ENCODE peak calls at places on chromosome 21, in five cellular contexts. G is AG04450, W is psoas muscle, E is stomach, P is GM23248. Q is an unnamed sample.

GRCh38 chr21:46122758-46123683 is 25.1 kb downstream of the COL6A2 start:
- DNase-seq in G (no peak), W (no peak), E (no peak), P (no peak), Q (no peak)

GRCh38 chr21:44279621-44280260 is 5.9 kb upstream of the AIRE start:
- DNase-seq in G (no peak), W (no peak), E (no peak), P (no peak), Q (no peak)

GRCh38 chr21:44767834-44768831 is 33.5 kb downstream of the UBE2G2 start:
- DNase-seq in G (no peak), W (no peak), E (no peak), P (no peak), Q (no peak)

GRCh38 chr21:45410865-45411809 is 6.2 kb downstream of the COL18A1 start:
- DNase-seq in G (no peak), W (peak; percentile 15), E (no peak), P (no peak), Q (no peak)

GRCh38 chr21:25733859-25734653 is 648 bp downstream of the ATP5PF start:
- DNase-seq in G (peak; percentile 1), W (no peak), E (no peak), P (peak; percentile 75), Q (peak; percentile 32)

GRCh38 chr21:45637883-45638282 is 5.6 kb upstream of the PCBP3 start:
- DNase-seq in G (no peak), W (no peak), E (no peak), P (no peak), Q (no peak)

GRCh38 chr21:45529785-45530422 is 12.3 kb downstream of the SLC19A1 start:
- DNase-seq in G (no peak), W (no peak), E (no peak), P (no peak), Q (no peak)

GRCh38 chr21:23686737-23687136 is 1920.5 kb downstream of the MRPL39 start:
- DNase-seq in G (no peak), W (no peak), E (no peak), P (no peak), Q (no peak)

GRCh38 chr21:46667735-46668380 is 32.4 kb downstream of the PRMT2 start:
- DNase-seq in G (no peak), W (no peak), E (no peak), P (peak; percentile 57), Q (no peak)

GRCh38 chr21:45525910-45526306 is 16.3 kb downstream of the SLC19A1 start:
- DNase-seq in G (no peak), W (peak; percentile 7), E (peak; percentile 14), P (no peak), Q (no peak)

GRCh38 chr21:26127918-26128317 is 42.7 kb downstream of the APP start:
- DNase-seq in G (no peak), W (no peak), E (no peak), P (peak; percentile 81), Q (no peak)

GRCh38 chr21:24428539-24429186 is 1178.6 kb downstream of the MRPL39 start:
- DNase-seq in G (no peak), W (no peak), E (no peak), P (no peak), Q (no peak)

GRCh38 chr21:36164427-36164784 is 7.8 kb downstream of the DOP1B start:
- DNase-seq in G (no peak), W (no peak), E (peak; percentile 67), P (no peak), Q (no peak)

GRCh38 chr21:24272527-24272938 is 1334.7 kb downstream of the MRPL39 start:
- DNase-seq in G (no peak), W (no peak), E (no peak), P (no peak), Q (no peak)

GRCh38 chr21:44709426-44710293 is 1.7 kb downstream of the TSPEAR start:
- DNase-seq in G (no peak), W (no peak), E (no peak), P (peak; percentile 22), Q (no peak)

GRCh38 chr21:9837946-9838801 is 683.2 kb upstream of the TPTE start:
- DNase-seq in G (no peak), W (peak; percentile 21), E (no peak), P (no peak), Q (no peak)

GRCh38 chr21:43657355-43658093 is 1.8 kb downstream of the HSF2BP start:
- DNase-seq in G (no peak), W (peak; percentile 33), E (no peak), P (peak; percentile 14), Q (no peak)

GRCh38 chr21:44643911-44644310 is 2.3 kb upstream of the KRTAP10-11 start:
- DNase-seq in G (no peak), W (no peak), E (peak; percentile 23), P (no peak), Q (no peak)

GRCh38 chr21:45408811-45409261 is 3.9 kb downstream of the COL18A1 start:
- DNase-seq in G (no peak), W (peak; percentile 11), E (no peak), P (no peak), Q (no peak)

GRCh38 chr21:27818847-27819246 is 852.0 kb upstream of the ADAMTS5 start:
- DNase-seq in G (no peak), W (no peak), E (no peak), P (peak; percentile 46), Q (no peak)
- H3K27ac ChIP-seq in G (no peak overlapping the region), W (peak overlapping the region; percentile 13), E (no peak overlapping the region), P (no peak overlapping the region), Q (no peak overlapping the region)

DNA sequence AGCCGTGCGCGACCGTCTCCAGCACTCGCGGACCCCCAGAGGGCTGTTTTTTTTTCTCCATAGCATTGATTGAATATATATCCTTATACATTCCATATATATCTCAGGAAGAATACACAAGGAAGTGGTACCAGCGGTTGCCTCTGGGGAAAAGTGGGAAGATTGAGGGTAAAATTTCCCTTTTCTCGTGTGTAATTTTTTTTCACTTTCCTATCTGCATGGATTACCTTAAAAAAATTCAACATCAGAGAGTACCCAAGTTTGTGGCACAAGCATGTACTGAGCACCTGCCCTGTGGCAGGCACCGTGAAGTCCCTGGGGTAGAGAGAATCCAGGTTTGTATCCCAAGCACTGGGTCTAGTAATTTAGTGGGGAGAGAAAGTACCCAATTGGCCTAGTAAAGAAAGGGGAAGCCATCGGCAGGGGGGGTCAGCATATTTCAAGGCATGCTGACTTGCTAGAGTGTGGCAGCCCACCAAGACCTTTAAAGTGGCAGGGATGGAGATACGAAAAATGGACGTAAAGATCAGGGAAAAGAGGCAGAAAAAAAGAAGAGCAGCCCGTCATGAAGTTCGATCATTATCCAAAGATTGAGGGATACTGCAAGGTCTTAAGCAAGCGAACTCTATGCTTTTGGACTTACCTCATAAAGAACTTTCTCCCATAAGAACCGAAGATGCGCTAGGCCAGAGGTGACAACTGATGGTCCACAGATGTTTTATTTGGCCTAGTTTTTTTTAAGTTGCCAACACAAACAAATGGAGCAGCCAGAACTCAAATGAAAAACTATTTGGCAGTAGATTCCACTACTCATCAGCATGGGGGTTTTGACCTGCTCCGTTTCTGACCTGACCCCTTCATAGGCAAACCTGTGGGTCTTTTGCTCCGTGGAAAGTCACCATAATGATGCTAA is 1.5 kb upstream of the HMGN1 start:
- DNase-seq in G (no peak), W (no peak), E (no peak), P (no peak), Q (no peak)
- H3K27ac ChIP-seq in G (no peak overlapping the region), W (peak overlapping the region; percentile 85), E (peak overlapping the region; percentile 87), P (peak overlapping the region; percentile 69), Q (peak overlapping the region; percentile 70)

GRCh38 chr21:37982496-37983318 is 66.5 kb upstream of the KCNJ6 start:
- DNase-seq in G (no peak), W (no peak), E (no peak), P (no peak), Q (no peak)
- H3K27ac ChIP-seq in G (no peak overlapping the region), W (no peak overlapping the region), E (no peak overlapping the region), P (no peak overlapping the region), Q (no peak overlapping the region)

DNA sequence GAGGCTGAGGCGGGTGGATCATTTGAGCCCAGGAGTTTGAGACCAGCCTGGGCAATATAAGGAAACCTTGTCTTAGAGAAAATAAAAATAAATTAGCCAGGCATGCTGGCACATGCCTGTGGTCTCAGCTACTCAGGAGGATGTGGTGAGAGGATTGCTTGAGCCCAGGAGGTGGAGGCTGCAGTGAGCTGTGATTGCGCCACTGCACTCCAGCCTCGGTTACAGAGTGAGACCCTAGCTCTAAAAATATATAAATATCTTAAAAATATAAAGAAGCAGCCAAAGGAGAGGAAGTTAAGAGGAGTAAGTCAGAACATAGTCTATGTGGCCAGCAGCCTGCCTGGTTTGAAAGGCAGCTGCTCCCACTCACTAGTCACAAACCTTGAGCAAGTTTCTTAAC is 4.5 kb upstream of the IL10RB start:
- DNase-seq in G (peak; percentile 20), W (no peak), E (no peak), P (peak; percentile 45), Q (no peak)
- H3K27ac ChIP-seq in G (peak overlapping the region; percentile 22), W (no peak overlapping the region), E (no peak overlapping the region), P (no peak overlapping the region), Q (no peak overlapping the region)

GRCh38 chr21:41559658-41560599 is 52.0 kb upstream of the TMPRSS2 start:
- DNase-seq in G (no peak), W (no peak), E (peak; percentile 53), P (peak; percentile 86), Q (no peak)
- H3K27ac ChIP-seq in G (no peak overlapping the region), W (no peak overlapping the region), E (peak overlapping the region; percentile 77), P (peak overlapping the region; percentile 62), Q (no peak overlapping the region)

GRCh38 chr21:31201144-31201543 is 142.9 kb downstream of the TIAM1 start:
- DNase-seq in G (no peak), W (no peak), E (no peak), P (peak; percentile 38), Q (no peak)

GRCh38 chr21:31204801-31205200 is 139.3 kb downstream of the TIAM1 start:
- DNase-seq in G (no peak), W (no peak), E (no peak), P (no peak), Q (no peak)

GRCh38 chr21:31198575-31198974 is 145.5 kb downstream of the TIAM1 start:
- DNase-seq in G (peak; percentile 24), W (no peak), E (no peak), P (peak; percentile 74), Q (no peak)

GRCh38 chr21:31203371-31204054 is 140.5 kb downstream of the TIAM1 start:
- DNase-seq in G (no peak), W (no peak), E (no peak), P (peak; percentile 70), Q (no peak)

DNA sequence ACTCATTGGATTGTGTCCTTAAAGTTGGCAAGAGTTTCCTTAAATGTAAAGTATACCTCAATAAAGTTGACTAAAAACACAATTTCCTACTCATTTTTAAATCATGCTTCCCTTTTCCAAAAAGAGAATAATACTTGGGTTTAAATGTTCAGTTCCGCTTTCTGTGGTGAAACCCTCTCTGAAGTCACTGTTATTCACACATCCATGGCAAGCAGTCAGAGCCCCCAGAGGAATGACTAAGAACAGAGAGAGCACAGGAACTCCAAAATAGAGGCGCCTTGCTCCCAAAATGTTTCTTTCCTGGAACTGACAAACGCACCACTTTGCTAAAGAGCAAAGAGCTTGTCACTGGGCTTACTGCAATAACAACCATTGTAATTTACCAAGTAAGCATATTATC is 142.5 kb downstream of the TIAM1 start:
- DNase-seq in G (no peak), W (peak; percentile 39), E (no peak), P (peak; percentile 92), Q (peak; percentile 38)
- H3K27ac ChIP-seq in G (no peak overlapping the region), W (no peak overlapping the region), E (peak overlapping the region; percentile 1), P (peak overlapping the region; percentile 58), Q (no peak overlapping the region)

DNA sequence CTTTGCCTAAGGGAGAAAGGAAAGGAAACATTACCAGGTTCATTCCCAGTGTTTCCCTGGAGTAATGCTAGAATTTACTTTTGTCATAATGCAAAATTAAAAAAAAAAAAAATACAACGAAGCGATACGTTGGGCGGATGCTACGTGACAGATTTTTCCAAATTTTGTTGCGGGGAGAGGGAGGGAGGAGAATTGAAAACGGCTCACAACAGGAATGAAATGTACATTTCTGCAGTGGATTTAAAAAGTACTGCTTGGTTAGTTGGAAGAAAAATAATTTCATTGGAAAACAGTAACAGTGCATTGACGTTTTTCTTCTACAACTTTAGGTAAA is 157.5 kb downstream of the RUNX1 start:
- DNase-seq in G (no peak), W (no peak), E (no peak), P (no peak), Q (no peak)
- H3K27ac ChIP-seq in G (peak overlapping the region; percentile 81), W (peak overlapping the region; percentile 50), E (peak overlapping the region; percentile 91), P (peak overlapping the region; percentile 99), Q (no peak overlapping the region)